ENCODE peak calls at places on chromosomes 11 and 22, in five cellular contexts. P is psoas muscle; I is colonic mucosa; Q is SJSA1; V is CD8-positive, alpha-beta T cell. T is an unnamed sample.

GRCh38 chr11:118900535-118901384 is 17.1 kb downstream of the CXCR5 start:
- DNase-seq in P (peak), I (no peak), Q (no peak), V (no peak), T (no peak)

GRCh38 chr11:129743029-129743846 is 72.4 kb upstream of the TMEM45B start:
- DNase-seq in P (no peak), I (no peak), Q (no peak), V (no peak), T (no peak)

GRCh38 chr11:34345991-34346480 is 11.8 kb downstream of the ABTB2 start:
- DNase-seq in P (peak), I (no peak), Q (no peak), V (no peak), T (peak)

GRCh38 chr11:72821920-72822799 is 7.9 kb downstream of the ATG16L2 start:
- DNase-seq in P (peak), I (peak), Q (no peak), V (peak), T (peak)

GRCh38 chr11:128509990-128510389 is 77.4 kb downstream of the ETS1 start:
- DNase-seq in P (no peak), I (no peak), Q (no peak), V (no peak), T (no peak)

GRCh38 chr11:128524172-128524571 is 63.2 kb downstream of the ETS1 start:
- DNase-seq in P (no peak), I (no peak), Q (no peak), V (no peak), T (no peak)

GRCh38 chr11:76267563-76267962 is 61.3 kb upstream of the WNT11 start:
- DNase-seq in P (no peak), I (no peak), Q (no peak), V (no peak), T (no peak)

GRCh38 chr11:78351193-78351592 is 66.4 kb downstream of the GAB2 start:
- DNase-seq in P (no peak), I (no peak), Q (no peak), V (no peak), T (no peak)

GRCh38 chr11:8832571-8833260 is 78.3 kb upstream of the AKIP1 start:
- DNase-seq in P (no peak), I (no peak), Q (peak), V (no peak), T (no peak)

GRCh38 chr22:31647516-31647915 is 14.5 kb downstream of the PISD start:
- DNase-seq in P (no peak), I (no peak), Q (peak), V (no peak), T (no peak)

GRCh38 chr11:57305523-57305922 is 19.2 kb downstream of the TNKS1BP1 start:
- DNase-seq in P (no peak), I (no peak), Q (no peak), V (no peak), T (no peak)

GRCh38 chr11:67404515-67405195 is 772 bp downstream of the TBC1D10C start:
- DNase-seq in P (no peak), I (no peak), Q (no peak), V (peak), T (no peak)
- H3K4me3 ChIP-seq in P (no peak), I (peak), Q (no peak), V (peak), T (no peak)

DNA sequence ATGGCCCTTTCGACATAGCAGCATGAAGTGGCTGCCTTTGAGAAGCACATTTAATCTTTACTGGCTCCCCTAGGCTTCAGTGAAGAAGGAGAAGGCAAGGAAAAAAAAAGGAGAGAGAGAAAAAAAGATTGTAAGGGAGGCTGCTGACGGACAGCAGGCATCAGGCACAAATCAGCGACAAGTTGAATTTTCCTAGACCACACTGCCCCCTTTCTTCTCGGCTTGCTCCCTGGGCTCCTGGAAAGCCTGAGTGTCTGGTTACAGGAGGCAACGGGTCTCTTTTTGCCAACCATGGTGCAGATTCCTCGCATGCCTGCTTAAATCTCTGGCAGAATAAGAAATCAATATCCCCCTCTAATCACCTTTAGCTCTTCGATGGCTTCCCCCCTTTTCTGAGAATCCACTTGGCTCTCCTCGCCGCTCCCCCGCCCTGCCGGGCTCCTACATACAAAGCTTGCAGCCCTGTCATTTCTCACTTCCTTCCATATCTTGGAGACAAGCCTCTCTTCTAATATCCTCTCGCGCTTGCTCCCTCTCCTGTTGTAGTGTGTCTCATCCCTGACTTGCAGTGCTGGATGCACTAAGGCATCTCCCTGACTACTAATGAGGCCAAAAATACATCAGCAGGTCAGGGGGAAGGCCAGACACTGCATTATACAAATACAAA is 14.3 kb downstream of the BLID start:
- DNase-seq in P (peak), I (peak), Q (peak), V (no peak), T (peak)
- H3K27ac ChIP-seq in P (peak), I (peak), Q (peak), V (no peak), T (peak)

DNA sequence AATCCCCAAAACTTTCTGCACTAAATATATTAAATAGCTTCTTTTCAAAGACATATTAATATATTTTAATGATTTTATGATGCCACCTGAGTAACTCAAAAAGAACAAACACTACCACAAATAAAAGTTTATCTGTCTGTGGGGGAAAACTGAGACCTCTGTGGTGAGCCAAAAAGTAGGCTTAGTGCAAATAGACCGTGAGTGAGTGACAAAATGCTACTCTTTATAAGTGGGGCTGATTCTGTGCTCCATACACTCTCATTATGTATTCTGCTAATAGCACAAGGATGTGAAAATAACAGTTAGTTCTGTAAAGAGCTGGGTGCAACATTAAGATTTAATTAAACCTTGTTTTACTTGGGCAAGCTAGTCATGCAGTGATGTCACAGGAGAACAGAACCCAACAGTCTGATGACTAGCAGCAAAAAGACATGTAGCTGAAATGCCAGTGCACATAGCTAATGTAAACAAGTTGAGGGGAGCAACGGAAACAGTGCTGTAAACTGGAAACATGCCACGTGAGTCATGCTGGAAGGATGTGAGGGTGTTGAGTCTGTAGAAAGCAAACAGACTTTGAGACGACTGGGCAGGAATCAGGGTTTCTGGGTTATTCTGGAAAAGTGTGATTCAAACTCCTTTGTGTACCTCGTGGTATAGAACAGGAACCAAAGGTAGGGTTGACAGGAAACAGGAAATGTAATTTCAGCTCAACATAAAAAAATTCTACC is 1130.4 kb downstream of the LRRC4C start:
- DNase-seq in P (no peak), I (peak), Q (peak), V (no peak), T (peak)
- H3K4me3 ChIP-seq in P (no peak), I (no peak), Q (no peak), V (no peak), T (no peak)

GRCh38 chr11:2778630-2779498 is 79.1 kb upstream of the KCNQ1OT1 start:
- DNase-seq in P (peak), I (peak), Q (peak), V (peak), T (peak)
- H3K27ac ChIP-seq in P (peak), I (peak), Q (no peak), V (no peak), T (peak)

GRCh38 chr22:29311468-29312217 is 3.9 kb downstream of the RASL10A start:
- DNase-seq in P (peak), I (no peak), Q (no peak), V (no peak), T (peak)
- H3K4me3 ChIP-seq in P (peak), I (no peak), Q (no peak), V (no peak), T (no peak)

GRCh38 chr11:117064275-117064674 is 34.0 kb downstream of the SIK3 start:
- DNase-seq in P (no peak), I (no peak), Q (no peak), V (no peak), T (no peak)
- H3K27ac ChIP-seq in P (no peak), I (no peak), Q (no peak), V (no peak), T (no peak)

GRCh38 chr11:67452141-67452952 is at the start of gene GPR152:
- DNase-seq in P (peak), I (no peak), Q (no peak), V (no peak), T (no peak)
- H3K4me3 ChIP-seq in P (peak), I (no peak), Q (no peak), V (no peak), T (no peak)

DNA sequence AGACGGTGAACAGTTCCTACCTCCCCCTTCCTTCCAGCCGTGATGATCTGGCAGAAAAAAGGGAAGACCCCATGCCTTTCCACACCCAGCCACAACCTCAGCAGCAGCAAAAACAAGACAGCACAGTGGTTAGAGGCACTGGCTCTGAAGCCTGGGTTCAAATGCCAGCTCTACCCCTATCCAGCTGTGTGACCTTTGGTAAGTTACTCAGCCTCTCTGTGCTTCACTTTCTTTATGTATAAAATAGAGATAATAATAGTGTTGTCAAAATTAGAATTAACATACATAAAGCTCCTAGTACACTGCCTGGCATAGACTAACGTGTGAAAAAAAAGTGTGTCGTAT is 4.2 kb downstream of the NRXN2 start:
- DNase-seq in P (no peak), I (no peak), Q (no peak), V (no peak), T (no peak)
- H3K27ac ChIP-seq in P (no peak), I (no peak), Q (no peak), V (no peak), T (no peak)

T was measured in aorta.